ENCODE peak calls at places on chromosomes 7 and 10, in eight cellular contexts. U is GM20000; Z is epithelial cell of esophagus; W is mucosa of gallbladder; S is stimulated activated CD8-positive, alpha-beta memory T cell treated with anti-CD3 and anti-CD28 coated beads, Interleukin-2, amount 100 ng/mL, for 48 hours; F is activated T-helper 1 cell treated with Interleukin-2 at 50 U/mL for 16 hours; J is lung; O is AG08395. H is an unnamed sample.

GRCh38 chr7:66859794-66860645 is 61.0 kb upstream of the TMEM248 start:
- DNase-seq in U (no peak), Z (peak; percentile 32), W (no peak), S (peak; percentile 22), F (no peak), J (no peak), O (no peak), H (no peak)

GRCh38 chr10:22271786-22272185 is 44.4 kb upstream of the COMMD3 start:
- DNase-seq in U (no peak), Z (peak; percentile 13), W (no peak), S (no peak), F (no peak), J (no peak), O (no peak), H (peak; percentile 2)

GRCh38 chr7:90599892-90600555 is 3.9 kb downstream of the CDK14 start:
- DNase-seq in U (no peak), Z (no peak), W (no peak), S (no peak), F (no peak), J (no peak), O (no peak), H (no peak)

GRCh38 chr7:1101580-1102431 is 13.9 kb downstream of the GPER1 start:
- DNase-seq in U (no peak), Z (no peak), W (no peak), S (no peak), F (no peak), J (no peak), O (no peak), H (no peak)

GRCh38 chr10:30970760-30971460 is 60.8 kb downstream of the ZNF438 start:
- DNase-seq in U (no peak), Z (no peak), W (no peak), S (no peak), F (no peak), J (no peak), O (peak; percentile 17), H (no peak)

GRCh38 chr7:110502893-110503465 is 587.9 kb upstream of the LRRN3 start:
- DNase-seq in U (no peak), Z (no peak), W (no peak), S (no peak), F (no peak), J (no peak), O (no peak), H (peak; percentile 44)

GRCh38 chr10:420154-421121 is 269.0 kb downstream of the DIP2C start:
- DNase-seq in U (no peak), Z (no peak), W (no peak), S (no peak), F (no peak), J (no peak), O (no peak), H (no peak)

GRCh38 chr7:120735791-120736190 is 122.2 kb downstream of the TSPAN12 start:
- DNase-seq in U (no peak), Z (no peak), W (no peak), S (no peak), F (no peak), J (no peak), O (no peak), H (no peak)

GRCh38 chr7:2444476-2444875 is 31.7 kb downstream of the GRIFIN start:
- DNase-seq in U (no peak), Z (peak; percentile 31), W (no peak), S (no peak), F (no peak), J (no peak), O (peak; percentile 94), H (peak; percentile 57)

GRCh38 chr10:7818295-7819125 is at the start of gene TAF3:
- DNase-seq in U (peak; percentile 93), Z (peak; percentile 93), W (peak; percentile 91), S (peak; percentile 89), F (peak; percentile 89), J (peak; percentile 93), O (peak; percentile 93), H (peak; percentile 88)

GRCh38 chr7:66186991-66187390 is 18.1 kb upstream of the TPST1 start:
- DNase-seq in U (no peak), Z (no peak), W (no peak), S (no peak), F (no peak), J (no peak), O (no peak), H (no peak)

GRCh38 chr10:6025683-6026225 is 36.4 kb downstream of the IL2RA start:
- DNase-seq in U (no peak), Z (no peak), W (no peak), S (no peak), F (no peak), J (peak; percentile 0), O (no peak), H (no peak)

GRCh38 chr7:151838861-151839381 is 38.0 kb downstream of the PRKAG2 start:
- DNase-seq in U (no peak), Z (peak; percentile 31), W (no peak), S (no peak), F (peak; percentile 25), J (no peak), O (no peak), H (no peak)

GRCh38 chr10:17805921-17806577 is 3.1 kb upstream of the MRC1 start:
- DNase-seq in U (no peak), Z (peak; percentile 25), W (no peak), S (peak; percentile 6), F (no peak), J (no peak), O (no peak), H (peak; percentile 12)

GRCh38 chr10:90846746-90847145 is 11.1 kb downstream of the HTR7 start:
- DNase-seq in U (no peak), Z (peak; percentile 68), W (no peak), S (no peak), F (no peak), J (no peak), O (no peak), H (peak; percentile 48)

GRCh38 chr7:50330701-50331100 is 26.2 kb downstream of the IKZF1 start:
- DNase-seq in U (no peak), Z (peak; percentile 16), W (no peak), S (no peak), F (no peak), J (no peak), O (no peak), H (no peak)

GRCh38 chr7:137453356-137453755 is 109.8 kb upstream of the PTN start:
- DNase-seq in U (no peak), Z (no peak), W (no peak), S (no peak), F (no peak), J (no peak), O (no peak), H (no peak)

GRCh38 chr7:78168869-78169268 is 370.3 kb downstream of the PHTF2 start:
- DNase-seq in U (no peak), Z (no peak), W (no peak), S (no peak), F (no peak), J (no peak), O (no peak), H (no peak)

GRCh38 chr10:125005312-125006187 is 63.6 kb downstream of the ZRANB1 start:
- DNase-seq in U (no peak), Z (no peak), W (no peak), S (no peak), F (no peak), J (no peak), O (no peak), H (no peak)

GRCh38 chr7:130273081-130273699 is 6.5 kb downstream of the CPA2 start:
- DNase-seq in U (no peak), Z (peak; percentile 72), W (no peak), S (no peak), F (no peak), J (no peak), O (no peak), H (peak; percentile 76)

GRCh38 chr10:62166331-62167154 is 102.1 kb downstream of the RTKN2 start:
- DNase-seq in U (peak; percentile 27), Z (no peak), W (peak; percentile 17), S (no peak), F (no peak), J (peak; percentile 42), O (peak; percentile 66), H (no peak)

GRCh38 chr7:128215281-128215680 is 25.8 kb upstream of the LEP start:
- DNase-seq in U (no peak), Z (peak; percentile 20), W (no peak), S (no peak), F (no peak), J (no peak), O (peak; percentile 81), H (peak; percentile 34)

GRCh38 chr10:50972591-50972990 is 87.2 kb upstream of the A1CF start:
- DNase-seq in U (no peak), Z (no peak), W (peak; percentile 70), S (no peak), F (no peak), J (no peak), O (no peak), H (no peak)

GRCh38 chr10:28241766-28242399 is 61.0 kb downstream of the MPP7 start:
- DNase-seq in U (peak; percentile 36), Z (peak; percentile 63), W (peak; percentile 22), S (no peak), F (no peak), J (no peak), O (peak; percentile 71), H (peak; percentile 43)

GRCh38 chr10:1360581-1361164 is 304.5 kb downstream of the WDR37 start:
- DNase-seq in U (no peak), Z (no peak), W (no peak), S (no peak), F (no peak), J (no peak), O (no peak), H (no peak)

GRCh38 chr7:95199779-95200558 is 124.4 kb downstream of the PON1 start:
- DNase-seq in U (peak; percentile 20), Z (peak; percentile 62), W (peak; percentile 31), S (no peak), F (no peak), J (peak; percentile 42), O (peak; percentile 59), H (peak; percentile 17)